ENCODE peak calls at places on chromosomes 16 and 17, in six cellular contexts. H is heart left ventricle, W is right lobe of liver, V is HCT116, Y is body of pancreas, I is upper lobe of left lung. L is an unnamed sample.

GRCh38 chr16:67529639-67530012 is 997 bp downstream of the RIPOR1 start:
- ATAC-seq in H (no peak), W (peak), V (peak), Y (peak), I (peak), L (peak)

GRCh38 chr16:89596957-89597644 is 16.3 kb upstream of the DPEP1 start:
- ATAC-seq in H (no peak), W (no peak), V (peak), Y (no peak), I (no peak), L (no peak)

GRCh38 chr17:67836205-67836987 is 11.1 kb downstream of the BPTF start:
- ATAC-seq in H (no peak), W (no peak), V (no peak), Y (no peak), I (no peak), L (no peak)

GRCh38 chr16:46743232-46743719 is 4.9 kb downstream of the MYLK3 start:
- ATAC-seq in H (peak), W (peak), V (peak), Y (no peak), I (peak), L (peak)

GRCh38 chr16:87720411-87720810 is 45.4 kb downstream of the KLHDC4 start:
- ATAC-seq in H (no peak), W (no peak), V (no peak), Y (no peak), I (no peak), L (no peak)

GRCh38 chr17:61314368-61315078 is 85.1 kb upstream of the TBX2 start:
- ATAC-seq in H (peak), W (peak), V (peak), Y (peak), I (peak), L (peak)

GRCh38 chr17:66682293-66682692 is 152.6 kb upstream of the CACNG5 start:
- ATAC-seq in H (no peak), W (no peak), V (no peak), Y (no peak), I (no peak), L (no peak)

GRCh38 chr16:53519417-53520091 is 16.5 kb upstream of the AKTIP start:
- ATAC-seq in H (no peak), W (no peak), V (no peak), Y (no peak), I (no peak), L (no peak)

GRCh38 chr16:84735846-84736586 is 36.2 kb downstream of the USP10 start:
- ATAC-seq in H (no peak), W (peak), V (peak), Y (no peak), I (peak), L (no peak)

GRCh38 chr17:32814837-32815236 is 62.1 kb downstream of the MYO1D start:
- ATAC-seq in H (no peak), W (no peak), V (no peak), Y (no peak), I (no peak), L (no peak)

GRCh38 chr16:81261049-81261648 is 22.7 kb downstream of the BCO1 start:
- ATAC-seq in H (no peak), W (peak), V (peak), Y (no peak), I (no peak), L (no peak)

GRCh38 chr17:73956595-73957465 is 246.6 kb upstream of the RPL38 start:
- ATAC-seq in H (no peak), W (peak), V (peak), Y (peak), I (no peak), L (no peak)

GRCh38 chr17:39776267-39776666 is 38.5 kb downstream of the GRB7 start:
- ATAC-seq in H (no peak), W (no peak), V (no peak), Y (no peak), I (no peak), L (no peak)

GRCh38 chr17:47862621-47863440 is 11.9 kb upstream of the SP6 start:
- ATAC-seq in H (no peak), W (no peak), V (peak), Y (no peak), I (no peak), L (no peak)

GRCh38 chr16:2235695-2236361 is 416 bp upstream of the DNASE1L2 start:
- ATAC-seq in H (no peak), W (no peak), V (peak), Y (no peak), I (no peak), L (no peak)

GRCh38 chr17:48453447-48453846 is 23.4 kb upstream of the SKAP1 start:
- ATAC-seq in H (no peak), W (no peak), V (no peak), Y (no peak), I (no peak), L (no peak)

GRCh38 chr17:42121066-42121769 is at the start of gene KAT2A:
- ATAC-seq in H (peak), W (peak), V (peak), Y (peak), I (peak), L (peak)

GRCh38 chr16:67884-68789 is 4.3 kb downstream of the RHBDF1 start:
- ATAC-seq in H (no peak), W (no peak), V (no peak), Y (no peak), I (no peak), L (peak)

GRCh38 chr17:35235917-35236316 is 7.0 kb upstream of the SLFN5 start:
- ATAC-seq in H (no peak), W (no peak), V (no peak), Y (no peak), I (no peak), L (no peak)

GRCh38 chr17:39009471-39010085 is 42.4 kb upstream of the FBXO47 start:
- ATAC-seq in H (no peak), W (no peak), V (no peak), Y (no peak), I (no peak), L (no peak)

GRCh38 chr16:3595110-3595486 is 16.3 kb downstream of the SLX4 start:
- ATAC-seq in H (no peak), W (no peak), V (no peak), Y (no peak), I (no peak), L (no peak)

GRCh38 chr16:89722392-89723278 is 1.3 kb downstream of the ZNF276 start:
- ATAC-seq in H (peak), W (peak), V (peak), Y (no peak), I (peak), L (peak)

DNA sequence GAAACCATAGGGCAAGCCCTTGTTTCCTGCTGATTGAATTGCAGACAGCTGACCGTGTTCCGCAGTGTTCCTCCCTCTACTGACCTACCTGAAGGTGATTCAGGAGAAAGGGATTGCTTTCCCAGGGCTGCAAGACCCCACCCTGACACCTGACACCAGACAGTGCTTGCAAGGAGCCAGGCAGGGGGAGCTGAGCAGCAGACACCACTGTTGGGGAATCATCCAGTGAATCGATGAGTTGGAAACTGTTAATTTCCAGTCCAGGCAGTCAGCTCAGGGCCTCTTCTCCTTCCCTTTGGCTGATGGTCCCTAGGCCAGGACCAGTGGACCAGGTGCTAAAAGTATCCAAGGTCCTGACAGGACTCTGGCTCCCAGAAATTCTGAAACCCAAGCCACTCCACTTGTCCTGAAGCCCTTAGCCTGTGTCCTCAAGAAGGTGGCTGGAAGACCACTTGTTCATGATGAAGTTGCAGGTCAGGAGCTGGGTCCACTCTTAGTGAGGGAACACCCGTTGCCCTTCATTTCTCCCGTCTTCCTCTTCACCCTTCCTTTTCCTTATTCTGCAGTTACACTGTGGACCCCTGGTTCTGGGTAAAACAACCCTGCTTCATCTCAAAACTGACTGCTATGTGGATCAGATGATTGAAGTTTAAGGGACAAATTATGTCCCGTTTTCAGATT is 9.5 kb upstream of the UNK start:
- ATAC-seq in H (no peak), W (no peak), V (no peak), Y (no peak), I (no peak), L (no peak)
- TF ChIP-seq POLR2A in H (no peak), W (no peak), V (no peak), Y (peak), I (no peak), L (peak)

GRCh38 chr17:18183334-18184142 is at the start of gene ALKBH5:
- ATAC-seq in H (peak), W (peak), V (peak), Y (peak), I (peak), L (peak)

GRCh38 chr17:18181358-18181757 is 2.3 kb upstream of the ALKBH5 start:
- ATAC-seq in H (no peak), W (no peak), V (no peak), Y (no peak), I (no peak), L (no peak)

GRCh38 chr17:18182190-18182977 is 1.2 kb upstream of the ALKBH5 start:
- ATAC-seq in H (no peak), W (peak), V (peak), Y (peak), I (no peak), L (no peak)

GRCh38 chr17:18184143-18185007 is 747 bp downstream of the ALKBH5 start:
- ATAC-seq in H (no peak), W (peak), V (no peak), Y (no peak), I (peak), L (no peak)

GRCh38 chr17:18182978-18183333 is 672 bp upstream of the ALKBH5 start:
- ATAC-seq in H (peak), W (peak), V (peak), Y (peak), I (peak), L (peak)
- TF ChIP-seq POLR2A in H (peak), W (peak), V (peak), Y (peak), I (peak), L (peak)

DNA sequence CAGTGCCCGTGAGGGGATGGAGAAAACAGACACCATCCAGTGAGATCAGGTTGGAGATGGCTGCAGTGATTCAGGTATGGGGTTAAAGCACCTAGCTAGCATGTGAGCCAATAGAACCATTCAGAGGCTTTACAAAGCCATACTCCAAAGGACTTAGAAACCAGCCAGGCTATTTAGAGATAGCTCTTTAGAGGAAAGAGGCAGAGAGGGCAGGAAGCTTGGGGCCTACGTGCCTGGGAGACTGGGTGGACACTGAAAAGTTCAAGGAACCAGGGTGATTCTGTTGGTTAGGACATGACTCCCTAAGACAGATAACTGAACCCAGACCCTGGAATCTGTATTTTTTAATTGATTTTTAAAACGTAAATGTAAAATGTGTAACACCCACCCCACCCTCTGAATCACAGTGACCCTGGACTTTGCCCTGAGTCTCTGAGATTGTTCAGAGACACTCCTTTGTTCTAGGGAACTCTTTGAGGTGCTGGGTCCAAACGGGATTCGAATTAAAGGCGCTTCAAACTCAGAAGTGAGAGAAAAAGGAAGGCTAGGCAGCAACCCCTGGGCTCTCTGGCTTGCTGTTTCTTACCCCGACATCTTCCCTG is 16.1 kb upstream of the GNA13 start:
- ATAC-seq in H (no peak), W (peak), V (peak), Y (no peak), I (no peak), L (no peak)
- TF ChIP-seq POLR2A in H (no peak), W (no peak), V (no peak), Y (no peak), I (no peak), L (no peak)

GRCh38 chr17:44014437-44015172 is at the start of gene TMEM101:
- ATAC-seq in H (peak), W (peak), V (peak), Y (peak), I (peak), L (peak)
- TF ChIP-seq POLR2A in H (peak), W (peak), V (peak), Y (peak), I (peak), L (no peak)

GRCh38 chr17:7884581-7885356 is 3.8 kb upstream of the CHD3 start:
- ATAC-seq in H (no peak), W (no peak), V (no peak), Y (peak), I (no peak), L (no peak)

GRCh38 chr17:7885357-7886226 is 3.0 kb upstream of the CHD3 start:
- ATAC-seq in H (no peak), W (peak), V (peak), Y (peak), I (no peak), L (no peak)

GRCh38 chr17:7887482-7888183 is 956 bp upstream of the CHD3 start:
- ATAC-seq in H (peak), W (peak), V (peak), Y (peak), I (peak), L (peak)

GRCh38 chr17:7887038-7887481 is 1.5 kb upstream of the CHD3 start:
- ATAC-seq in H (no peak), W (no peak), V (peak), Y (no peak), I (no peak), L (no peak)

DNA sequence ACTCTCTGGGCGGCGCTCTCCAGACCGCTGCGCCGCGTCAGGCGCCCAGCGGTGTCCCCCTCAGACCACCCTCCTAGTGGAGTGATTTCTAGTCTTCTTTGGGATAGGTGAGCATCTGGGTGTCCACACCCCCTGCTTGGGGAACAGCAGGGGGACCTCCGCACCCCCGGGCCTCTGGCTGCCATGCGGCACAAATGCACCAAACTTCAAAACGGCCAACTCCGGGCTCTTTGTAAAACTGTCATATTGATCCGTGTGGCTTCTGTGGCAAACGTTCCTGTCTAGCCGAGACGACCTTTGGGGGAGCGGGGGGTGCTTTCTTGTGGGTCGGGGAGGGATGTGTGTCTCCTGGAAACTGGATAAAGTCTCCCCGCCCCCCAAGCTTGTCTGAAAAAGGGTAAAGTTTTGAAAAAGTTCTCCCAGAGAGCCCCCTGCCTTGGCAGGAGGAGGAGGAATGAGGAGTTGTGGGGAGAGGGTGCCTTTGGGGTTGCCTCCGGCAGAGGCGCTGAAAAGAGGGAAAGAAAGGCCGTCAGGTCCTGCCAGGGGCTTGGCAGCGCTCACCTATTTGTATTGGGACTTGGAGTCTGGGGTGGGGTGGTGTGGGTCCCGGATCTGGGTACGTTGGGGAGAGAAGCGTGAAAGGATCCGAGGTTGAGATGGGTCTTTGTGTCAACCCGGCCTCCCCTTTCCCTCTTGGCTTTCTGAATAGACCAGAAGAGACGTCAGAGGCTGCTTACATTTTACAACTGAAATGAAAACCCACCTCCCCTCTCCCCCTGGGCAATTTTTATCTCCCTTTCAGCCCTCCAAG is 2.2 kb upstream of the CHD3 start:
- ATAC-seq in H (no peak), W (no peak), V (peak), Y (no peak), I (no peak), L (no peak)
- TF ChIP-seq POLR2A in H (no peak), W (no peak), V (no peak), Y (no peak), I (no peak), L (no peak)

GRCh38 chr16:6124136-6124535 is 1026.5 kb upstream of the EEF2KMT start:
- ATAC-seq in H (no peak), W (no peak), V (no peak), Y (no peak), I (no peak), L (no peak)

GRCh38 chr16:6125483-6126259 is 1028.1 kb upstream of the EEF2KMT start:
- ATAC-seq in H (no peak), W (no peak), V (no peak), Y (no peak), I (no peak), L (no peak)

DNA sequence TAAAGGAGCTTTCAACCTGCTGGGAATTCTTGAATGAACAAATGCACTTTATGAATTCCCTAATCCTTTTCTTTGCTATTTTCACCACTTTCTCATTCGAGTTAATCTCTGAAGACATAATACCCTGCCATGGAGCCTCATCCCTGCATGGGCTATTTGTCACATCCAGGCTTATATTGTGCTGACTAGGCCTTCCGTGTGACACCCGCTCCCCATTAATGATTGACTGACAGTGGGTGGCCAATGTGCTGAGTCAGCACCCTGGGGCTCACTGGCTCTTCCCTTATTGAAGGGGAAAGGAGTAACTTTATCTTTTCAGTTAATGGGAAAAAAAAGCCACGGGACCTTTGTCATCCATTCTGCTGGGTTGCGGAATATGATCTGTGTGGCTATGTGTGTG is 1024.8 kb upstream of the EEF2KMT start:
- ATAC-seq in H (no peak), W (no peak), V (no peak), Y (no peak), I (no peak), L (no peak)
- TF ChIP-seq POLR2A in H (no peak), W (no peak), V (no peak), Y (no peak), I (no peak), L (no peak)